ENCODE peak calls at places on chromosomes 6 and 20, in seven cellular contexts. G is NAMALWA, V is cortex of kidney, O is amniotic stem cell, D is HFFc6, P is DMS79, R is astrocyte of the cerebellum. A is an unnamed sample.

GRCh38 chr6:111842271-111842822 is 30.9 kb downstream of the FYN start:
- DNase-seq in R (no peak), P (no peak), O (no peak), D (no peak), V (no peak), G (no peak), A (no peak)

GRCh38 chr6:37334047-37334446 is 19.7 kb upstream of the RNF8 start:
- DNase-seq in G (no peak), V (no peak), D (no peak), P (no peak), R (no peak), O (no peak), A (no peak)

GRCh38 chr6:43914272-43915147 is 144.5 kb downstream of the VEGFA start:
- DNase-seq in V (no peak), P (peak; percentile 61), G (no peak), O (no peak), D (no peak), R (no peak), A (no peak)

GRCh38 chr6:17107768-17108325 is 6.0 kb downstream of the STMND1 start:
- DNase-seq in O (no peak), D (no peak), V (no peak), P (no peak), G (no peak), R (no peak), A (no peak)

GRCh38 chr6:119449253-119450156 is 99.9 kb upstream of the MAN1A1 start:
- DNase-seq in O (no peak), R (no peak), V (no peak), G (peak; percentile 19), P (no peak), D (no peak), A (no peak)

GRCh38 chr6:152299336-152299735 is 337.8 kb downstream of the SYNE1 start:
- DNase-seq in V (no peak), P (no peak), D (no peak), O (no peak), G (peak; percentile 44), R (no peak), A (no peak)

GRCh38 chr6:152267967-152268845 is 369.0 kb downstream of the SYNE1 start:
- DNase-seq in V (no peak), R (no peak), G (peak; percentile 55), P (no peak), D (no peak), O (no peak), A (peak; percentile 30)

GRCh38 chr20:41476013-41476441 is 109.4 kb upstream of the EMILIN3 start:
- DNase-seq in D (peak; percentile 58), P (peak; percentile 67), R (peak; percentile 85), G (no peak), O (no peak), V (no peak), A (peak; percentile 51)

GRCh38 chr20:24096256-24096655 is 107.7 kb upstream of the GGTLC1 start:
- DNase-seq in G (no peak), D (no peak), P (no peak), V (no peak), O (no peak), R (no peak), A (no peak)

GRCh38 chr6:45979311-45979710 is 36.3 kb downstream of the CLIC5 start:
- DNase-seq in O (no peak), V (no peak), D (no peak), P (no peak), G (no peak), R (no peak), A (no peak)

GRCh38 chr20:44885392-44886275 is at the start of gene YWHAB:
- DNase-seq in P (peak; percentile 81), O (peak; percentile 96), R (peak; percentile 92), G (peak; percentile 99), D (peak; percentile 97), V (peak; percentile 51), A (peak; percentile 100)

GRCh38 chr6:71420693-71421328 is 132.2 kb downstream of the OGFRL1 start:
- DNase-seq in V (peak; percentile 92), P (peak; percentile 74), O (peak; percentile 96), G (no peak), R (peak; percentile 94), D (peak; percentile 93), A (peak; percentile 97)

GRCh38 chr6:35359346-35359743 is 17.0 kb downstream of the PPARD start:
- DNase-seq in V (no peak), G (no peak), R (no peak), P (no peak), D (no peak), O (no peak), A (no peak)

GRCh38 chr6:43838276-43839036 is 68.4 kb downstream of the VEGFA start:
- DNase-seq in G (peak; percentile 59), D (peak; percentile 65), R (peak; percentile 45), V (no peak), O (no peak), P (no peak), A (peak; percentile 50)

GRCh38 chr6:160386869-160387518 is 38.8 kb downstream of the SLC22A3 start:
- DNase-seq in G (no peak), D (no peak), P (no peak), R (no peak), O (no peak), V (no peak), A (peak; percentile 91)

GRCh38 chr6:165649701-165650137 is 13.3 kb downstream of the PDE10A start:
- DNase-seq in R (peak; percentile 37), D (no peak), P (no peak), G (no peak), O (no peak), V (no peak), A (no peak)

GRCh38 chr6:34834789-34835518 is 43.1 kb downstream of the BLTP3A start:
- DNase-seq in D (peak; percentile 76), R (no peak), P (no peak), V (no peak), O (no peak), G (no peak), A (peak; percentile 32)

GRCh38 chr6:7658543-7658942 is 67.4 kb upstream of the BMP6 start:
- DNase-seq in D (no peak), O (no peak), P (no peak), V (no peak), R (no peak), G (no peak), A (no peak)

GRCh38 chr6:35084041-35084491 is 57.1 kb downstream of the TCP11 start:
- DNase-seq in P (no peak), O (no peak), D (no peak), G (no peak), V (no peak), R (no peak), A (no peak)

GRCh38 chr20:4065405-4065841 is 50.1 kb upstream of the RNF24 start:
- DNase-seq in R (no peak), O (no peak), P (no peak), G (no peak), V (no peak), D (peak; percentile 72), A (peak; percentile 38)

GRCh38 chr20:62359491-62360121 is 7.5 kb downstream of the LAMA5 start:
- DNase-seq in R (no peak), D (no peak), G (no peak), O (no peak), P (no peak), V (no peak), A (peak; percentile 73)

GRCh38 chr6:53728570-53729194 is 63.1 kb upstream of the KLHL31 start:
- DNase-seq in O (peak; percentile 40), P (no peak), R (peak; percentile 24), G (peak; percentile 73), V (no peak), D (peak; percentile 34), A (peak; percentile 39)

A was measured in RWPE1.